ENCODE peak calls at places on chromosome 1, in five cellular contexts. One of them, this sample, is unnamed.
A peak's percentile ranks its signal among the peaks of the same experiment; 100 is the strongest.

GRCh38 chr1:219498666-219499065 is 114.2 kb downstream of the ZC3H11B start:
- DNase-seq in H1: no peak
- DNase-seq in HepG2: no peak
- DNase-seq in A549: no peak
- DNase-seq in GM12878: no peak
- DNase-seq in this sample: peak; percentile 2

GRCh38 chr1:91012196-91012595 is 9.6 kb downstream of the ZNF644 start:
- DNase-seq in A549: no peak
- DNase-seq in GM12878: no peak
- DNase-seq in H1: no peak
- DNase-seq in HepG2: no peak
- DNase-seq in this sample: no peak

GRCh38 chr1:203178083-203178482 is 2.5 kb upstream of the MYBPH start:
- DNase-seq in H1: no peak
- DNase-seq in HepG2: peak; percentile 84
- DNase-seq in GM12878: no peak
- DNase-seq in A549: peak; percentile 42
- DNase-seq in this sample: peak; percentile 20

GRCh38 chr1:48851638-48852037 is 74.9 kb upstream of the BEND5 start:
- DNase-seq in GM12878: no peak
- DNase-seq in H1: no peak
- DNase-seq in HepG2: no peak
- DNase-seq in A549: no peak
- DNase-seq in this sample: no peak

GRCh38 chr1:162056043-162056442 is 13.4 kb upstream of the NOS1AP start:
- DNase-seq in A549: peak; percentile 72
- DNase-seq in GM12878: peak; percentile 17
- DNase-seq in HepG2: peak; percentile 70
- DNase-seq in H1: peak; percentile 64
- DNase-seq in this sample: peak; percentile 67

GRCh38 chr1:94819945-94820746 is at the start of gene SLC44A3:
- DNase-seq in H1: peak; percentile 17
- DNase-seq in A549: peak; percentile 20
- DNase-seq in GM12878: no peak
- DNase-seq in HepG2: peak; percentile 26
- DNase-seq in this sample: peak; percentile 24

GRCh38 chr1:178093958-178094751 is at the start of gene RASAL2:
- DNase-seq in HepG2: peak; percentile 41
- DNase-seq in GM12878: no peak
- DNase-seq in H1: peak; percentile 33
- DNase-seq in A549: peak; percentile 76
- DNase-seq in this sample: peak; percentile 46

GRCh38 chr1:151047591-151047924 is at the start of gene C1orf56:
- DNase-seq in HepG2: peak; percentile 43
- DNase-seq in GM12878: no peak
- DNase-seq in A549: peak; percentile 76
- DNase-seq in H1: no peak
- DNase-seq in this sample: peak; percentile 60

GRCh38 chr1:222224576-222224975 is 323.3 kb downstream of the HHIPL2 start:
- DNase-seq in GM12878: no peak
- DNase-seq in H1: no peak
- DNase-seq in A549: no peak
- DNase-seq in HepG2: no peak
- DNase-seq in this sample: peak; percentile 39
- TF ChIP-seq RFX5 in GM12878: no peak
- TF ChIP-seq RFX5 in H1: no peak
- TF ChIP-seq RFX5 in A549: no peak
- TF ChIP-seq RFX5 in HepG2: no peak
- TF ChIP-seq RFX5 in this sample: no peak

DNA sequence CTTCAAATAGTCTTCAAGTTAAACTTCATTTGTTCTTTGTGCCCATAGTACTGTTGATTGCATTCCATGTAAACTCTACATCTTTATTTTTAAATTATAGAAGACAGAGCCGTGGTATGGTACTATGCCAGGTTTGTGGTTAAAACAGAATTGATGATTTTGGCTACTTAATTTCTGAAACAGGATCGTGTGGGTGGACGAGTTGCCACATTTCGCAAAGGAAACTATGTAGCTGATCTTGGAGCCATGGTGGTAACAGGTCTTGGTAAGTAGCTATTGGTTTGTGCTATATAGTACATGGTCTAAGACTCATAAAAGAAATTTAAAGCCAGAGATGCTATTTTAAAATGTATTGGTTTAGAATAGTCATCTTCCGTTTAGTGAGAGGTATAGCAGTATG is 38.0 kb downstream of the KDM1A start:
- DNase-seq in HepG2: no peak
- DNase-seq in A549: no peak
- DNase-seq in GM12878: no peak
- DNase-seq in H1: no peak
- DNase-seq in this sample: no peak
- TF ChIP-seq RFX5 in HepG2: no peak
- TF ChIP-seq RFX5 in A549: no peak
- TF ChIP-seq RFX5 in GM12878: no peak
- TF ChIP-seq RFX5 in H1: no peak
- TF ChIP-seq RFX5 in this sample: no peak

DNA sequence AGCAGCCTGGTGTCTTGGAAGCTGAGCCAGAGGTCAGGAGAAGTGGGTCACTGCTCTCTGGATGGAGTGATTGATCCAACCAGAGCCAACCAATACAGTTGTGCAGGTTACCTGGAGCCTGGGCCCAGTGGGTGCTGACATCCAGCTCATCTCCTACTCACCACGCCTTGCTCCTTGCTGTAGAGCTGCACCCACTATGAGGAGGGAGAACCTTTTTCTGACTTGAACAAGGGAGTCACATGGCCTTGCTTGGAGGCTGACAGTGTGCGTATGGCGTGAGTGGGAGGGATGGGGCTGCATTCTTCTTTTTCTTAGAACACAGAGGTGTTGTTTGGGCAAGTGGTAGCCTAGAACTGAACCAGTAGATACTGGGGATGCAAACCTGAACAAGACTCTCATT is 201.1 kb upstream of the LMO4 start:
- DNase-seq in GM12878: no peak
- DNase-seq in H1: no peak
- DNase-seq in A549: no peak
- DNase-seq in HepG2: no peak
- DNase-seq in this sample: no peak
- TF ChIP-seq RFX5 in GM12878: no peak
- TF ChIP-seq RFX5 in H1: no peak
- TF ChIP-seq RFX5 in A549: no peak
- TF ChIP-seq RFX5 in HepG2: no peak
- TF ChIP-seq RFX5 in this sample: no peak

GRCh38 chr1:47501069-47501468 is 63.2 kb downstream of the FOXD2 start:
- DNase-seq in GM12878: no peak
- DNase-seq in HepG2: no peak
- DNase-seq in A549: no peak
- DNase-seq in H1: no peak
- DNase-seq in this sample: no peak
- TF ChIP-seq RFX5 in GM12878: no peak
- TF ChIP-seq RFX5 in HepG2: no peak
- TF ChIP-seq RFX5 in A549: no peak
- TF ChIP-seq RFX5 in H1: no peak
- TF ChIP-seq RFX5 in this sample: no peak

GRCh38 chr1:68322096-68322495 is 89.8 kb upstream of the WLS start:
- DNase-seq in HepG2: no peak
- DNase-seq in GM12878: no peak
- DNase-seq in A549: no peak
- DNase-seq in H1: no peak
- DNase-seq in this sample: no peak
- TF ChIP-seq RFX5 in HepG2: no peak
- TF ChIP-seq RFX5 in GM12878: no peak
- TF ChIP-seq RFX5 in A549: no peak
- TF ChIP-seq RFX5 in H1: no peak
- TF ChIP-seq RFX5 in this sample: no peak

DNA sequence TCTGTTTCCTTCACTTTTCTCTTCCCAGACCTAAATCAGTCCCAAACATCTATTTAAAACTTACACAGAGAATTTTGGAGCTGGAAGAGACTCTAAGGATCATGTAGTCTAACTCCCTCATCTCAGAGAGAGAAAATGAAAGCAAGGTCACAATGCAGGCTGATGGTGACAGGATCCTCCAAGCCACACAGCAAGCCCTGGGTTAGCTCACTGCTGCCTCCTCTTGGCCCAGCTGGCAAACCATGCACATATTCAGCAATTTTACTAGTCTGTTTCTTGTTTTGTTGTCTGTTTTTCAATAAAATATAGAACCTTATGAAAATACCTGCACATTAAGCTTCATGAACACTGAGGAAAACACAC is 27.7 kb upstream of the LY9 start:
- DNase-seq in HepG2: peak; percentile 29
- DNase-seq in GM12878: peak; percentile 84
- DNase-seq in H1: no peak
- DNase-seq in A549: peak; percentile 53
- DNase-seq in this sample: no peak
- TF ChIP-seq RFX5 in HepG2: no peak
- TF ChIP-seq RFX5 in GM12878: no peak
- TF ChIP-seq RFX5 in H1: no peak
- TF ChIP-seq RFX5 in A549: no peak
- TF ChIP-seq RFX5 in this sample: no peak

GRCh38 chr1:38076038-38076437 is 29.4 kb upstream of the POU3F1 start:
- DNase-seq in GM12878: no peak
- DNase-seq in H1: no peak
- DNase-seq in HepG2: no peak
- DNase-seq in A549: no peak
- DNase-seq in this sample: peak; percentile 18

GRCh38 chr1:38073926-38074677 is 27.5 kb upstream of the POU3F1 start:
- DNase-seq in A549: no peak
- DNase-seq in HepG2: no peak
- DNase-seq in H1: no peak
- DNase-seq in GM12878: no peak
- DNase-seq in this sample: no peak

GRCh38 chr1:38072858-38073257 is 26.3 kb upstream of the POU3F1 start:
- DNase-seq in H1: no peak
- DNase-seq in A549: no peak
- DNase-seq in GM12878: no peak
- DNase-seq in HepG2: no peak
- DNase-seq in this sample: no peak

GRCh38 chr1:38076455-38076854 is 29.9 kb upstream of the POU3F1 start:
- DNase-seq in HepG2: no peak
- DNase-seq in H1: no peak
- DNase-seq in A549: no peak
- DNase-seq in GM12878: no peak
- DNase-seq in this sample: no peak

DNA sequence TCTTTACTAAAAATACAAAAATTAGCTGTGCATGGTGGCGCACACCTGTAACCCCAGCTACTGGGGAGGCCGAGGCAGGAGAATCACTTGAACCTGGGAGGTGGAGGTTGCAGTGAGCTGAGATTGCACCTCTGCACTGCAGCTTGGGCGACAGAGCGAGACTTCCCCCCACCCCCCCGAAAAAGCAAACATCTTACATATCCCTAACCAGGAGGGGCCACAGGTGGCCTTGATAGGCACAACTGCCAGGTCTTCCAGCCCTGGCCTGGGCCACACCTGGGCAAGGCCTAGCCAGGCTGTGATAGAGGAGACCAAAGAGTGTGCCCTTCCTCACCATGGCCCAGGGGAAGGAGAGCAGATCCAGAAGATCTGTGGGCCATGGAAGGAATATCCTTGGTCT is 28.6 kb upstream of the POU3F1 start:
- DNase-seq in GM12878: no peak
- DNase-seq in H1: no peak
- DNase-seq in HepG2: no peak
- DNase-seq in A549: no peak
- DNase-seq in this sample: no peak
- TF ChIP-seq RFX5 in GM12878: no peak
- TF ChIP-seq RFX5 in H1: no peak
- TF ChIP-seq RFX5 in HepG2: no peak
- TF ChIP-seq RFX5 in A549: no peak
- TF ChIP-seq RFX5 in this sample: no peak

DNA sequence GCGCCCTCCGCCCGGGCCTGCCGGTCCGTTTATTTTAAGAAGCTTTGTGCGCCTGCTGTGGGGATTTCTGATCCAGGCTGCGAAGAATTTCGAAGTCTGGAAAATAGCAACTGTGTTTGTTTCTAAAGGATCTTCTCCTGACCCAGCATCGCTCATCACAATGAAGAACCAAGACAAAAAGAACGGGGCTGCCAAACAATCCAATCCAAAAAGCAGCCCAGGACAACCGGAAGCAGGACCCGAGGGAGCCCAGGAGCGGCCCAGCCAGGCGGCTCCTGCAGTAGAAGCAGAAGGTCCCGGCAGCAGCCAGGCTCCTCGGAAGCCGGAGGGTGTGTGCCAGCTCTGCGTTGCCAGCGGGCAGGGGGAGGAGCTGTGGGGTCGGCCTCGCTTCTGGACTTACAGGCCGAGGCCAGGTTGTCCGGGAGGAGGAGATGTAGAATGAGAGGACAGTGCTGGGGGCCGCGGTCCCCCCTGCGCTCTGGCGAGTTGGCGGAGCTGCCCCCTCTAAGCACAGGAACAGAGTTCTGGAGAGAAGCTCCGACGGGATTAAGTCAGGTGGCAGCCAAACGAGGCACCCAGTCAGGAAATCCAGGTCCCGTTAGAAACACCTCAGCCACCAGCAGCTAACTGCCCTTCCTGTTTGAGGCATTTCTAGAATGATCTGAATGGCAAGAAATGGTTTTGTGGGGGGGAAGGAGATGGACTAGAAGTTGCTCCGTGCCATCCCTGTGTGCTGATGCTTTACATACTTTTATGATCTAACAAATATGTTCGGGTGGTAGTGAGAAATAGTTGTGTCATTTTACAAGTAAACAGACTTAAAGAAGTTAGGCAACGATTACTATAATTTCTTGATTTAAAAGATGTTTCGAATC is 948 bp downstream of the TXLNA start:
- DNase-seq in HepG2: peak; percentile 18
- DNase-seq in GM12878: no peak
- DNase-seq in A549: peak; percentile 32
- DNase-seq in H1: no peak
- DNase-seq in this sample: peak; percentile 59
- TF ChIP-seq RFX5 in HepG2: no peak
- TF ChIP-seq RFX5 in GM12878: no peak
- TF ChIP-seq RFX5 in A549: no peak
- TF ChIP-seq RFX5 in H1: no peak
- TF ChIP-seq RFX5 in this sample: no peak

GRCh38 chr1:112713466-112714312 is 1.4 kb downstream of the PPM1J start:
- DNase-seq in A549: no peak
- DNase-seq in HepG2: no peak
- DNase-seq in GM12878: no peak
- DNase-seq in H1: no peak
- DNase-seq in this sample: no peak
- TF ChIP-seq RFX5 in A549: no peak
- TF ChIP-seq RFX5 in HepG2: no peak
- TF ChIP-seq RFX5 in GM12878: no peak
- TF ChIP-seq RFX5 in H1: no peak
- TF ChIP-seq RFX5 in this sample: no peak

DNA sequence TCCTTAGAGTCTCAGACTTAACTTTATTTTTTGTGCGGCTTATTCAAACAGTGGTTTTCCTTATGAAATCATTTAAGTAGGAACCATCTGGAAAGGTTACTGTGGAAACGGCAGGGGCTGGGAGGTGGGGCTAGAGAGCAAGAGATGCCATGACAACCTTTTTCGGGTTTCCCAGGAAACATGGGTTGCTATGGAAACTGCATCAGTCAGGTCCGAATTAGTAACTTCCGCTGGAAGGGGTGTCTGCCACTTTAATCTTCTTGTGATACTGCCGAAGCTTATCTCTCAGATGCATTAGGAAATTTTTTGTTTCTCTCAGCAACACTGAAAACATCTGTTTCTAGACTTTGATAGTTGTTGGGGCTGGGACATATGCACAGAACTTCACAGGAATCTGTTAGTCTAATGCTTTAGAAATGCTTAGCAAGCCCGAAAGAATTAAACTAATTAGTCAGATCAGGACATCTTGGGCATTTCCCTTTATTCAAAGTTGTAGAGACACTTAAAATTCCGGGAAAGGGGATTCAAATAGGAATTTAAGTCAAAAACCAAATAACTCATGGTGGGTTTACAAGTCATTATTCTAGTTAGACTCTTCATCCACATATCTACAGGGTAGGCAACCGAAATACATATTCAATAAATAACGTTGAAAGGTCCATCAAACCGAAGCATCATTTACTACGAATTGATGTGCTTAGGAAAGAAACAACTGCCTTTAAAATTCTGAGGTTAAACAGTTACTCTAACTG is 2.6 kb downstream of the KCNA3 start:
- DNase-seq in HepG2: no peak
- DNase-seq in A549: no peak
- DNase-seq in GM12878: no peak
- DNase-seq in H1: no peak
- DNase-seq in this sample: peak; percentile 39
- TF ChIP-seq RFX5 in HepG2: no peak
- TF ChIP-seq RFX5 in A549: no peak
- TF ChIP-seq RFX5 in GM12878: no peak
- TF ChIP-seq RFX5 in H1: no peak
- TF ChIP-seq RFX5 in this sample: no peak